ENCODE peak calls at places on chromosomes 12 and 14, in four cellular contexts. T is omental fat pad, V is NCI-H1694 treated with DMSO at 0.1 percent for 48 hours, W is progenitor cell of endocrine pancreas. A is an unnamed sample.

GRCh38 chr12:104132351-104132956 is 5.6 kb downstream of the NFYB start:
- DNase-seq in T (no peak), V (no peak), W (no peak), A (peak)

GRCh38 chr12:80040075-80040738 is 59.1 kb upstream of the OTOGL start:
- DNase-seq in T (no peak), V (no peak), W (no peak), A (no peak)

GRCh38 chr14:32606297-32606696 is 277.2 kb downstream of the AKAP6 start:
- DNase-seq in T (no peak), V (no peak), W (no peak), A (no peak)

GRCh38 chr12:85374981-85375380 is 95.0 kb downstream of the ALX1 start:
- DNase-seq in T (no peak), V (no peak), W (no peak), A (no peak)

GRCh38 chr14:32508281-32508680 is 179.2 kb downstream of the AKAP6 start:
- DNase-seq in T (no peak), V (no peak), W (no peak), A (no peak)

GRCh38 chr12:100368066-100368465 is 11.2 kb downstream of the SLC17A8 start:
- DNase-seq in T (no peak), V (no peak), W (no peak), A (no peak)

GRCh38 chr14:36129181-36129580 is 47.3 kb downstream of the PTCSC3 start:
- DNase-seq in T (no peak), V (no peak), W (no peak), A (no peak)

GRCh38 chr14:102592969-102593840 is 756 bp downstream of the RCOR1 start:
- DNase-seq in T (no peak), V (no peak), W (peak), A (peak)

GRCh38 chr14:68705741-68706283 is 87.1 kb downstream of the ZFP36L1 start:
- DNase-seq in T (no peak), V (no peak), W (no peak), A (peak)

GRCh38 chr12:112705037-112705632 is 86.4 kb upstream of the RPH3A start:
- DNase-seq in T (no peak), V (no peak), W (no peak), A (peak)

GRCh38 chr12:90124914-90125313 is 416.3 kb upstream of the ATP2B1 start:
- DNase-seq in T (no peak), V (no peak), W (no peak), A (peak)

GRCh38 chr12:114767906-114768697 is 84.1 kb upstream of the TBX3 start:
- DNase-seq in T (no peak), V (no peak), W (no peak), A (no peak)

GRCh38 chr14:20295067-20295466 is 10.7 kb downstream of the TTC5 start:
- DNase-seq in T (no peak), V (no peak), W (no peak), A (no peak)

GRCh38 chr12:126772171-126772864 is 1494.7 kb upstream of the TMEM132C start:
- DNase-seq in T (no peak), V (no peak), W (no peak), A (no peak)

GRCh38 chr14:58752782-58753181 is 115.0 kb downstream of the DACT1 start:
- DNase-seq in T (peak), V (peak), W (no peak), A (no peak)

A was measured in NCI-H1417.